ENCODE peak calls at places on chromosomes 1 and 21, in nine cellular contexts. One of them, this sample, is unnamed.

GRCh38 chr21:26820473-26820872 is 24.7 kb downstream of the ADAMTS1 start:
- DNase-seq in GM20000: no peak
- DNase-seq in SK-N-DZ: no peak
- DNase-seq in left ventricle myocardium inferior: no peak
- DNase-seq in A549: no peak
- DNase-seq in mucosa of descending colon: no peak
- DNase-seq in D341Med: no peak
- DNase-seq in fibroblast of lung: no peak
- DNase-seq in EL: no peak
- DNase-seq in this sample: no peak

GRCh38 chr1:43382027-43382771 is 7.4 kb downstream of the MED8 start:
- DNase-seq in GM20000: no peak
- DNase-seq in SK-N-DZ: no peak
- DNase-seq in left ventricle myocardium inferior: no peak
- DNase-seq in A549: no peak
- DNase-seq in mucosa of descending colon: no peak
- DNase-seq in D341Med: no peak
- DNase-seq in fibroblast of lung: peak
- DNase-seq in EL: no peak
- DNase-seq in this sample: peak

GRCh38 chr1:233025156-233025555 is 74.7 kb downstream of the NTPCR start:
- DNase-seq in GM20000: peak
- DNase-seq in SK-N-DZ: peak
- DNase-seq in left ventricle myocardium inferior: peak
- DNase-seq in A549: peak
- DNase-seq in mucosa of descending colon: peak
- DNase-seq in D341Med: peak
- DNase-seq in fibroblast of lung: no peak
- DNase-seq in EL: peak
- DNase-seq in this sample: no peak

GRCh38 chr1:99829269-99829668 is 20.9 kb upstream of the AGL start:
- DNase-seq in GM20000: no peak
- DNase-seq in SK-N-DZ: no peak
- DNase-seq in left ventricle myocardium inferior: no peak
- DNase-seq in A549: no peak
- DNase-seq in mucosa of descending colon: no peak
- DNase-seq in D341Med: no peak
- DNase-seq in fibroblast of lung: no peak
- DNase-seq in EL: no peak
- DNase-seq in this sample: no peak

GRCh38 chr1:183580281-183580682 is 10.0 kb downstream of the NCF2 start:
- DNase-seq in GM20000: no peak
- DNase-seq in SK-N-DZ: peak
- DNase-seq in left ventricle myocardium inferior: no peak
- DNase-seq in A549: peak
- DNase-seq in mucosa of descending colon: no peak
- DNase-seq in D341Med: peak
- DNase-seq in fibroblast of lung: no peak
- DNase-seq in EL: peak
- DNase-seq in this sample: peak

GRCh38 chr1:19113362-19114092 is 96.5 kb downstream of the UBR4 start:
- DNase-seq in GM20000: peak
- DNase-seq in SK-N-DZ: no peak
- DNase-seq in left ventricle myocardium inferior: no peak
- DNase-seq in A549: peak
- DNase-seq in mucosa of descending colon: no peak
- DNase-seq in D341Med: peak
- DNase-seq in fibroblast of lung: peak
- DNase-seq in EL: peak
- DNase-seq in this sample: no peak

GRCh38 chr21:17746920-17747319 is 72.2 kb downstream of the C21orf91 start:
- DNase-seq in GM20000: no peak
- DNase-seq in SK-N-DZ: no peak
- DNase-seq in left ventricle myocardium inferior: no peak
- DNase-seq in A549: no peak
- DNase-seq in mucosa of descending colon: no peak
- DNase-seq in D341Med: no peak
- DNase-seq in fibroblast of lung: no peak
- DNase-seq in EL: no peak
- DNase-seq in this sample: no peak

GRCh38 chr1:242002528-242002927 is 3.6 kb upstream of the MAP1LC3C start:
- DNase-seq in GM20000: no peak
- DNase-seq in SK-N-DZ: peak
- DNase-seq in left ventricle myocardium inferior: no peak
- DNase-seq in A549: no peak
- DNase-seq in mucosa of descending colon: no peak
- DNase-seq in D341Med: no peak
- DNase-seq in fibroblast of lung: no peak
- DNase-seq in EL: no peak
- DNase-seq in this sample: no peak

GRCh38 chr1:234528073-234528865 is 49.3 kb upstream of the TARBP1 start:
- DNase-seq in GM20000: no peak
- DNase-seq in SK-N-DZ: no peak
- DNase-seq in left ventricle myocardium inferior: peak
- DNase-seq in A549: no peak
- DNase-seq in mucosa of descending colon: no peak
- DNase-seq in D341Med: no peak
- DNase-seq in fibroblast of lung: no peak
- DNase-seq in EL: no peak
- DNase-seq in this sample: no peak

GRCh38 chr1:203556047-203556851 is 62.3 kb downstream of the OPTC start:
- DNase-seq in GM20000: no peak
- DNase-seq in SK-N-DZ: no peak
- DNase-seq in left ventricle myocardium inferior: peak
- DNase-seq in A549: no peak
- DNase-seq in mucosa of descending colon: peak
- DNase-seq in D341Med: no peak
- DNase-seq in fibroblast of lung: peak
- DNase-seq in EL: peak
- DNase-seq in this sample: peak

GRCh38 chr1:78884685-78885452 is 121.7 kb downstream of the ADGRL4 start:
- DNase-seq in GM20000: no peak
- DNase-seq in SK-N-DZ: peak
- DNase-seq in left ventricle myocardium inferior: no peak
- DNase-seq in A549: no peak
- DNase-seq in mucosa of descending colon: no peak
- DNase-seq in D341Med: no peak
- DNase-seq in fibroblast of lung: peak
- DNase-seq in EL: peak
- DNase-seq in this sample: no peak

GRCh38 chr1:196355206-196355786 is 252.9 kb downstream of the KCNT2 start:
- DNase-seq in GM20000: no peak
- DNase-seq in SK-N-DZ: no peak
- DNase-seq in left ventricle myocardium inferior: no peak
- DNase-seq in A549: peak
- DNase-seq in mucosa of descending colon: no peak
- DNase-seq in D341Med: peak
- DNase-seq in fibroblast of lung: peak
- DNase-seq in EL: peak
- DNase-seq in this sample: no peak

GRCh38 chr1:23452011-23452411 is 27.5 kb upstream of the TCEA3 start:
- DNase-seq in GM20000: no peak
- DNase-seq in SK-N-DZ: peak
- DNase-seq in left ventricle myocardium inferior: no peak
- DNase-seq in A549: no peak
- DNase-seq in mucosa of descending colon: peak
- DNase-seq in D341Med: peak
- DNase-seq in fibroblast of lung: peak
- DNase-seq in EL: peak
- DNase-seq in this sample: no peak

GRCh38 chr1:176691251-176692228 is 228.6 kb downstream of the PAPPA2 start:
- DNase-seq in GM20000: peak
- DNase-seq in SK-N-DZ: peak
- DNase-seq in left ventricle myocardium inferior: no peak
- DNase-seq in A549: peak
- DNase-seq in mucosa of descending colon: no peak
- DNase-seq in D341Med: peak
- DNase-seq in fibroblast of lung: peak
- DNase-seq in EL: peak
- DNase-seq in this sample: peak